ENCODE peak calls at places on chromosomes 4 and X, in six cellular contexts. T, B, W, Z, G and N are unnamed samples.

GRCh38 chr4:75715105-75715799 is 9.1 kb upstream of the USO1 start:
- DNase-seq in T (no peak), B (no peak), W (no peak), Z (no peak), G (no peak), N (no peak)

GRCh38 chrX:105876658-105877057 is 54.3 kb downstream of the NRK start:
- DNase-seq in T (peak), B (peak), W (peak), Z (no peak), G (no peak), N (peak)

GRCh38 chr4:128573781-128574508 is 235.6 kb upstream of the JADE1 start:
- DNase-seq in T (peak), B (no peak), W (peak), Z (no peak), G (no peak), N (no peak)

GRCh38 chr4:174794706-174795105 is 34.3 kb downstream of the GLRA3 start:
- DNase-seq in T (no peak), B (no peak), W (peak), Z (no peak), G (no peak), N (no peak)

GRCh38 chrX:36908801-36909403 is 99.3 kb upstream of the FAM47C start:
- DNase-seq in T (peak), B (peak), W (peak), Z (peak), G (peak), N (peak)

GRCh38 chrX:47201545-47201944 is 7.9 kb downstream of the UBA1 start:
- DNase-seq in T (no peak), B (no peak), W (no peak), Z (no peak), G (no peak), N (no peak)

GRCh38 chr4:62328526-62328925 is 1128.4 kb downstream of the ADGRL3 start:
- DNase-seq in T (no peak), B (no peak), W (no peak), Z (no peak), G (no peak), N (no peak)

GRCh38 chr4:187209921-187210613 is 486.4 kb upstream of the FAT1 start:
- DNase-seq in T (no peak), B (no peak), W (no peak), Z (no peak), G (no peak), N (no peak)

GRCh38 chrX:48715876-48716502 is 19.5 kb downstream of the SUV39H1 start:
- DNase-seq in T (no peak), B (no peak), W (no peak), Z (no peak), G (no peak), N (no peak)

GRCh38 chrX:120672841-120673530 is 43.1 kb upstream of the C1GALT1C1 start:
- DNase-seq in T (no peak), B (no peak), W (no peak), Z (no peak), G (no peak), N (no peak)

GRCh38 chr4:151850751-151851150 is 89.9 kb upstream of the GATB start:
- DNase-seq in T (no peak), B (no peak), W (no peak), Z (no peak), G (no peak), N (no peak)

GRCh38 chrX:120731386-120731785 is 101.5 kb upstream of the C1GALT1C1 start:
- DNase-seq in T (no peak), B (no peak), W (no peak), Z (no peak), G (no peak), N (no peak)

GRCh38 chr4:673349-674091 is 556 bp downstream of the ATP5ME start:
- DNase-seq in T (peak), B (peak), W (no peak), Z (no peak), G (no peak), N (peak)

GRCh38 chr4:54237770-54238169 is 8.7 kb downstream of the PDGFRA start:
- DNase-seq in T (no peak), B (no peak), W (no peak), Z (no peak), G (no peak), N (no peak)

GRCh38 chr4:54234497-54235205 is 5.6 kb downstream of the PDGFRA start:
- DNase-seq in T (no peak), B (no peak), W (no peak), Z (no peak), G (no peak), N (no peak)

GRCh38 chr4:54233697-54234496 is 4.8 kb downstream of the PDGFRA start:
- DNase-seq in T (peak), B (peak), W (peak), Z (peak), G (no peak), N (peak)

GRCh38 chr4:54233128-54233696 is 4.1 kb downstream of the PDGFRA start:
- DNase-seq in T (peak), B (peak), W (peak), Z (peak), G (no peak), N (peak)

GRCh38 chr4:54238389-54238788 is 9.3 kb downstream of the PDGFRA start:
- DNase-seq in T (no peak), B (no peak), W (no peak), Z (no peak), G (no peak), N (no peak)
- TF ChIP-seq MYC in T (no peak), B (no peak), W (no peak), Z (no peak), G (no peak), N (no peak)

DNA sequence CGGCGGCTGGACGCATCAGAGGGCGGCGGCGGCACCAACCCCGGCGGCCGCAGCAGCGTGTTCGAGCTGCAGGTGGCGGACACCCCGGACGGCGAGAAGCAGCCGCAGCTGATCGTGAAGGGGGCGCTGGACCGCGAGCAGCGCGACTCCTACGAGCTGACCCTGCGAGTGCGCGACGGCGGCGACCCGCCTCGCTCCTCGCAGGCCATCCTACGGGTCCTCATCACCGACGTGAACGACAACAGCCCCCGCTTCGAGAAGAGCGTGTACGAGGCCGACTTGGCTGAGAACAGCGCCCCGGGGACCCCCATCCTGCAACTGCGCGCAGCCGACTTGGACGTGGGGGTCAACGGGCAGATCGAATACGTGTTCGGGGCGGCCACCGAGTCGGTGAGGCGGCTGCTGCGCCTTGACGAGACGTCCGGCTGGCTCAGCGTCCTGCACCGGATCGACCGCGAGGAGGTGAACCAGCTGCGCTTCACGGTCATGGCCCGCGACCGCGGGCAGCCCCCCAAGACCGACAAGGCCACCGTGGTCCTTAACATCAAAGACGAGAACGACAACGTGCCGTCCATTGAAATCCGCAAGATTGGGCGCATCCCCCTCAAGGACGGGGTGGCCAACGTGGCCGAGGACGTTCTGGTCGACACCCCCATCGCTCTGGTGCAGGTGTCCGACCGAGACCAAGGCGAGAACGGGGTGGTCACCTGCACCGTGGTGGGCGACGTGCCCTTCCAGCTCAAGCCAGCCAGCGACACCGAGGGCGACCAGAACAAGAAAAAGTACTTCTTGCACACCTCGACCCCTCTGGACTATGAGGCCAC is 2.1 kb downstream of the PCDH7 start:
- DNase-seq in T (no peak), B (peak), W (no peak), Z (no peak), G (no peak), N (no peak)
- TF ChIP-seq MAX in T (no peak), B (no peak), W (no peak), Z (no peak), G (no peak), N (no peak)

GRCh38 chrX:54045563-54046228 is 1.4 kb upstream of the PHF8 start:
- DNase-seq in T (peak), B (no peak), W (peak), Z (no peak), G (no peak), N (peak)
- H3K4me3 ChIP-seq in T (peak), B (no peak), W (no peak), Z (no peak), G (peak), N (peak)

GRCh38 chr4:82792912-82793649 is 5.5 kb downstream of the SCD5 start:
- DNase-seq in T (no peak), B (no peak), W (no peak), Z (no peak), G (no peak), N (no peak)
- TF ChIP-seq MYC in T (no peak), B (no peak), W (no peak), Z (no peak), G (no peak), N (no peak)

GRCh38 chrX:139287155-139287924 is 243.2 kb upstream of the F9 start:
- DNase-seq in T (peak), B (no peak), W (no peak), Z (no peak), G (no peak), N (no peak)

GRCh38 chrX:139286342-139286741 is 244.2 kb upstream of the F9 start:
- DNase-seq in T (no peak), B (no peak), W (no peak), Z (no peak), G (no peak), N (no peak)

GRCh38 chrX:139293991-139294390 is 236.5 kb upstream of the F9 start:
- DNase-seq in T (no peak), B (no peak), W (no peak), Z (no peak), G (no peak), N (no peak)

GRCh38 chrX:139290310-139290709 is 240.2 kb upstream of the F9 start:
- DNase-seq in T (no peak), B (no peak), W (no peak), Z (no peak), G (peak), N (peak)
- TF ChIP-seq MAX in T (no peak), B (no peak), W (no peak), Z (no peak), G (no peak), N (no peak)

GRCh38 chrX:137548261-137548660 is 17.7 kb upstream of the ZIC3 start:
- DNase-seq in T (no peak), B (no peak), W (no peak), Z (no peak), G (no peak), N (no peak)

GRCh38 chrX:137549846-137550534 is 15.9 kb upstream of the ZIC3 start:
- DNase-seq in T (no peak), B (no peak), W (no peak), Z (no peak), G (no peak), N (no peak)

GRCh38 chrX:137547291-137547690 is 18.6 kb upstream of the ZIC3 start:
- DNase-seq in T (no peak), B (no peak), W (no peak), Z (no peak), G (no peak), N (no peak)

GRCh38 chrX:137549073-137549472 is 16.9 kb upstream of the ZIC3 start:
- DNase-seq in T (no peak), B (no peak), W (no peak), Z (no peak), G (no peak), N (no peak)

DNA sequence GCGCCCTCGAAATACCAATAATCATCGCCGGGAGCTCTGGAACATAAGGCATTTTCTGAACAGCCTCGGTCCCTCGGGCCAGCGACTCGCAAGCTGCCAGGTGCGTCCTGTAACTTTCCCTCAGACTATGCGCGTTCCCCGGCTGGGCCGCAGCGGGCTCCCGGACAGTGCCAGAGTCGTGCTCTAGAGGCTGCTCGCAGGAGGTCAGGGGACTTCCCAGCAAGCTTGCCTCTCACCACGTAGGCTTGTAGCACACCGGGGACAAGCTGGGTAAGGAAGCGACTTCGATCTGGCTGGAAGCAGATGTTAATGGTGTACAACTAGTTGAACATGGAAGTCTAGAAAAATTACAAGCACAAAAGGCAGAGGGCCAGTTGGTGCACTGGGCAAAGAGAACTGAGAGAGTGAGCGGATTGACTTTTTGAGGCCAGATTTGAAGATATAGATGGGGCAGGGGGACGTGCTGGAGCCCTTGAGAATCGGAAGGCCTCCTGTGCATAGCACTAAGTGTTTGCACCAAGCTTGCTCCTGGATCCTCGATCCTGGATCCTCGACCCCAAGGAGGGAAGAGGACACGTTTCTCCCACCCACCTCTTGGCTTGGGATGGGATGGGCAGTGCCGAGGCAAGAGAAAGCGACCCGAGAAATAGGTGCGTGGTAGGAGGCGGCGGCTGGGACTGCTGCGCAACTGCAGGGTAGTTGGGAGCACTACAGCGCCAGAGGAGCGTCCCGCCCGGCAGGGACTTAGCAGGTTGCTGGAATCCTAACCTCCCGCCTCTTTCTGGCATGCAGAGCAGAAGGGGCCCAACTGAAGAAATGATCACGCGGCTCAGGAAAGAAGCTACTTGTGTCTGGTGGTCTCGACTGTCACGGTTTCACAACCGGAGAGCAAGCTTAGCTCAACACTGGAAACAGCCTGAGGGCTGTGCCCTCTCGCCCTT is 19.9 kb upstream of the ZIC3 start:
- DNase-seq in T (no peak), B (no peak), W (no peak), Z (no peak), G (no peak), N (no peak)
- H3K4me3 ChIP-seq in T (no peak), B (no peak), W (no peak), Z (no peak), G (no peak), N (no peak)